ENCODE peak calls at places on chromosome 14, in nine cellular contexts. B is ovary, H is transverse colon, G is IMR-90, C is stomach, W is right lobe of liver, S is A549, U is gastrocnemius medialis, R is body of pancreas. V is an unnamed sample.
A peak's percentile ranks its signal among the peaks of the same experiment; 100 is the strongest.

GRCh38 chr14:60183724-60184596 is 18.8 kb upstream of the DHRS7 start:
- DNase-seq in R (no peak), G (peak; percentile 77), W (no peak), B (no peak), U (no peak), C (no peak), H (no peak), S (peak; percentile 61), V (peak; percentile 75)

GRCh38 chr14:50961606-50962259 is 17.4 kb upstream of the PYGL start:
- DNase-seq in W (no peak), C (no peak), B (no peak), H (no peak), R (no peak), G (peak; percentile 97), S (peak; percentile 78), U (no peak), V (no peak)

GRCh38 chr14:31510222-31510621 is 22.4 kb upstream of the GPR33 start:
- DNase-seq in H (no peak), B (no peak), U (no peak), R (no peak), S (peak; percentile 16), G (peak; percentile 10), C (no peak), W (no peak), V (peak; percentile 22)

GRCh38 chr14:66638688-66639087 is 130.7 kb downstream of the GPHN start:
- DNase-seq in R (no peak), W (no peak), H (no peak), S (peak; percentile 12), B (no peak), U (no peak), C (no peak), G (peak; percentile 50), V (no peak)

GRCh38 chr14:60349663-60350365 is 100.8 kb downstream of the PPM1A start:
- DNase-seq in G (peak; percentile 56), R (peak; percentile 35), H (peak; percentile 16), W (no peak), U (no peak), S (peak; percentile 58), B (peak; percentile 11), C (peak; percentile 33), V (peak; percentile 52)

GRCh38 chr14:45290547-45290946 is 37.5 kb upstream of the MIS18BP1 start:
- DNase-seq in G (no peak), C (no peak), W (no peak), H (no peak), S (no peak), U (no peak), R (no peak), B (no peak), V (no peak)

GRCh38 chr14:58430156-58430555 is 2.6 kb downstream of the KIAA0586 start:
- DNase-seq in U (no peak), G (peak; percentile 82), B (no peak), R (no peak), H (no peak), W (no peak), S (no peak), C (no peak), V (peak; percentile 8)

GRCh38 chr14:87332001-87332400 is 661.0 kb downstream of the GALC start:
- DNase-seq in S (no peak), B (no peak), U (no peak), G (peak; percentile 73), C (no peak), H (no peak), W (no peak), R (no peak), V (no peak)

GRCh38 chr14:84343637-84344036 is 1186.3 kb upstream of the FLRT2 start:
- DNase-seq in U (no peak), R (no peak), B (no peak), S (no peak), H (no peak), C (no peak), G (peak; percentile 70), W (no peak), V (no peak)

GRCh38 chr14:37124617-37125016 is 47.8 kb downstream of the SLC25A21 start:
- DNase-seq in H (no peak), B (no peak), G (no peak), W (no peak), C (no peak), S (peak; percentile 56), R (peak; percentile 19), U (no peak), V (peak; percentile 14)

GRCh38 chr14:105845725-105846309 is 319.4 kb downstream of the TMEM121 start:
- DNase-seq in B (no peak), U (no peak), C (no peak), G (no peak), W (no peak), R (no peak), S (no peak), H (no peak), V (no peak)

GRCh38 chr14:50542941-50543418 is 10.6 kb upstream of the MAP4K5 start:
- DNase-seq in W (no peak), G (peak; percentile 61), H (peak; percentile 20), U (no peak), B (no peak), S (peak; percentile 59), C (peak; percentile 38), R (peak; percentile 59), V (peak; percentile 69)

GRCh38 chr14:101119830-101120571 is 216.5 kb upstream of the RTL1 start:
- DNase-seq in S (no peak), B (no peak), H (no peak), U (peak; percentile 20), G (peak; percentile 11), W (peak; percentile 38), C (peak; percentile 22), R (no peak), V (peak; percentile 17)

GRCh38 chr14:30375280-30375892 is 183.6 kb upstream of the G2E3 start:
- DNase-seq in U (peak; percentile 44), W (peak; percentile 73), R (peak; percentile 82), C (peak; percentile 57), G (peak; percentile 47), B (peak; percentile 18), S (peak; percentile 58), H (peak; percentile 70), V (peak; percentile 61)

DNA sequence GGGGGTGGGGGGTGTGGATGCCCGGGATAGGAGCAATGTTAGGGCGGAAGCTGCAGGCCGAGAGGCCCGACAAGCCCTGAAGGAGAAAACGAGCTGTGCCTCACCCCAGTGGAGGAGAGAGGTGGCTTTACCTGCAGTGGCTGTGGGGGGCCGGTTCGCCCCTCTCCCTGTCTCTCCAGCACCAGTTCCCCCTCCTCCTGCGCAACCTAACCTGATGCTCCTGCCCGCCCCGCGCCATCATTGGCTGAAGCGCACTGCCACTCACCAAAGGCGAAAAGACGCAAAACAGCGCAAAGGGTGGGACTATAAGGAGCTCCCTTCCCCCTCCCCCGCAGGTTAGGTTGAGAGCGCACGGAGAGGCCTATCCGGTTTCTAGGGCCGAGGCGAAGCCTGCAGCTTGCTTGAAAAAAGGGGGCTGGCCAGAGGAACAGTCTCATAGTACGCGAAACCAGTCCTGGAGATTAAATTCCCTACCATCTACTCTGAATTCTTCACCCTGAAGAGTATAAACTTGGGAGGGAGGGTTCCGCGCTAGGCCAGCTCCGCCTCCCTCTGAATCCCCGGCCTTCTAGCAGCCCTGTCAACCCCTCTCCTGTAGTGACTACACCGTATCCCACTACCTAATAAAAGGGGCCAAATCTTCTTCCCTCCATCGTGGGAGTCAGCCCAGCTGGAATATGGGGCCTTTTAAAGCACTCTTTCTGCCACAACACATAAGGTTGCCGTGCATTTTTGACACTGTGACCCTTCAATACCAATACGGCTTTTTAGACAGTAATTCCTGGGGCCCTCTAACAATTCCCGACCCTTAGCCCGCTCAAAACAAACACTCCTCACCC is 18.6 kb downstream of the CHD8 start:
- DNase-seq in B (peak; percentile 99), H (peak; percentile 99), S (peak; percentile 98), U (peak; percentile 99), C (peak; percentile 98), W (peak; percentile 99), G (peak; percentile 99), R (peak; percentile 98), V (peak; percentile 98)
- TF ChIP-seq POLR2A in B (peak; percentile 44), H (peak; percentile 59), S (peak; percentile 17), U (peak; percentile 30), C (no peak), W (peak; percentile 60), G (no peak), R (no peak), V (no peak)

GRCh38 chr14:56490379-56490778 is 89.2 kb upstream of the TMEM260 start:
- DNase-seq in S (peak; percentile 40), R (no peak), H (no peak), C (no peak), B (no peak), W (no peak), G (peak; percentile 40), U (no peak), V (peak; percentile 44)

GRCh38 chr14:56487761-56488160 is 91.8 kb upstream of the TMEM260 start:
- DNase-seq in C (no peak), R (no peak), G (peak; percentile 67), B (no peak), S (no peak), H (no peak), W (no peak), U (no peak), V (no peak)

GRCh38 chr14:56488306-56488705 is 91.3 kb upstream of the TMEM260 start:
- DNase-seq in H (no peak), U (no peak), R (no peak), S (no peak), C (no peak), W (no peak), G (no peak), B (no peak), V (no peak)

GRCh38 chr14:56491299-56492285 is 88.0 kb upstream of the TMEM260 start:
- DNase-seq in G (peak; percentile 49), B (peak; percentile 29), U (no peak), R (peak; percentile 40), W (no peak), C (no peak), S (peak; percentile 72), H (peak; percentile 11), V (peak; percentile 57)

DNA sequence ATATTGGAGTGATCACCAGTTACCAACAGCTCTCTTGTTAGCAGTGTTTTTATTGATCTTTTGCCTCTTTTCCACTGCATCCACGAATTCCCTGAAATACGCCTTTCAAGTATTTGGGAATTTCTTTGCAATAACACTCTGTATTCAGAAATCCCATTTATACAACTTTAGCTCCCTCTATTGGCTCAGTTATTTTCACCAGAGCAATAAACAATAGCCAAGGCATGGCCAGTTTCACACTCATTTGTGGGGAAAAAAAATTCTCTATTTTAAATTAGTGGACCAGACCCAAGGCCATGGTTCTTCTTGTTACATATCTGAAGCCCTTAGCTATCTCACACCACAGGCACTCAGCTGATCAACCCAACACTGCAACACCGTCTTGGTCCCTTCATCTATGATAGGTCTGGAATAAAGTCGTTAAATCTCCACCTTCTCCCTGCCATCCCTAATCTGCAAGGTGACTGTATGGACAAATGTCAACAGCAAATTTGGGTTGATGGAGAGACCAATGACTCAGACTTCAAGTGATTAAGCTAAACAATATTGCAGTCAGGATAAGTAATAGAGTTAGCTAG is 92.4 kb upstream of the TMEM260 start:
- DNase-seq in B (no peak), S (peak; percentile 17), C (no peak), R (no peak), U (no peak), G (peak; percentile 32), W (no peak), H (no peak), V (no peak)
- TF ChIP-seq CTCF in B (no peak), S (peak; percentile 73), C (peak; percentile 11), R (no peak), U (no peak), G (peak; percentile 70), W (peak; percentile 25), H (peak; percentile 21), V (no peak)

GRCh38 chr14:92039720-92040430 is at the start of gene TRIP11:
- DNase-seq in R (peak; percentile 97), B (peak; percentile 92), C (peak; percentile 95), W (peak; percentile 97), U (peak; percentile 93), S (peak; percentile 93), H (peak; percentile 96), G (peak; percentile 93), V (peak; percentile 96)
- TF ChIP-seq POLR2A in R (peak; percentile 89), B (no peak), C (no peak), W (peak; percentile 95), U (peak; percentile 58), S (peak; percentile 98), H (peak; percentile 88), G (peak; percentile 89), V (peak; percentile 91)

GRCh38 chr14:74549588-74549987 is 56.0 kb downstream of the ISCA2 start:
- DNase-seq in S (peak; percentile 42), R (no peak), U (no peak), W (no peak), C (no peak), G (no peak), B (no peak), H (no peak), V (no peak)
- TF ChIP-seq CTCF in S (peak; percentile 24), R (no peak), U (no peak), W (no peak), C (no peak), G (peak; percentile 39), B (no peak), H (no peak), V (no peak)

V was measured in NB4.